ENCODE peak calls at places on chromosome 1, in seven cellular contexts. One of them, this sample, is unnamed.

GRCh38 chr1:172498858-172499257 is 34.1 kb upstream of the SUCO start:
- DNase-seq in stimulated activated effector memory CD8-positive, alpha-beta T cell treated with anti-CD3 and anti-CD28 coated beads, Interleukin-12 subunit alpha, Interleukin-12 subunit beta, amount 100 ng/mL, for 72 hours: no peak
- DNase-seq in stimulated activated CD4-positive, alpha-beta T cell treated with anti-CD3 and anti-CD28 coated beads, Interleukin-12 subunit alpha, Interleukin-12 subunit beta, amount 100 ng/mL, for 4 hours: no peak
- DNase-seq in CD14-positive monocyte: no peak
- DNase-seq in PC-9: peak; percentile 20
- DNase-seq in activated CD8-positive, alpha-beta T cell treated with anti-CD3 and anti-CD28 coated beads for 36 hours: no peak
- DNase-seq in NCI-H1436: no peak
- DNase-seq in this sample: no peak

GRCh38 chr1:226674892-226675719 is 64.0 kb downstream of the ITPKB start:
- DNase-seq in activated CD8-positive, alpha-beta T cell treated with anti-CD3 and anti-CD28 coated beads for 36 hours: peak; percentile 91
- DNase-seq in CD14-positive monocyte: peak; percentile 92
- DNase-seq in stimulated activated CD4-positive, alpha-beta T cell treated with anti-CD3 and anti-CD28 coated beads, Interleukin-12 subunit alpha, Interleukin-12 subunit beta, amount 100 ng/mL, for 4 hours: no peak
- DNase-seq in NCI-H1436: peak; percentile 29
- DNase-seq in stimulated activated effector memory CD8-positive, alpha-beta T cell treated with anti-CD3 and anti-CD28 coated beads, Interleukin-12 subunit alpha, Interleukin-12 subunit beta, amount 100 ng/mL, for 72 hours: no peak
- DNase-seq in PC-9: no peak
- DNase-seq in this sample: peak; percentile 52

GRCh38 chr1:224733021-224733911 is 117.1 kb downstream of the CNIH3 start:
- DNase-seq in stimulated activated effector memory CD8-positive, alpha-beta T cell treated with anti-CD3 and anti-CD28 coated beads, Interleukin-12 subunit alpha, Interleukin-12 subunit beta, amount 100 ng/mL, for 72 hours: no peak
- DNase-seq in CD14-positive monocyte: no peak
- DNase-seq in PC-9: peak; percentile 73
- DNase-seq in stimulated activated CD4-positive, alpha-beta T cell treated with anti-CD3 and anti-CD28 coated beads, Interleukin-12 subunit alpha, Interleukin-12 subunit beta, amount 100 ng/mL, for 4 hours: no peak
- DNase-seq in activated CD8-positive, alpha-beta T cell treated with anti-CD3 and anti-CD28 coated beads for 36 hours: no peak
- DNase-seq in NCI-H1436: peak; percentile 72
- DNase-seq in this sample: no peak

GRCh38 chr1:22018583-22019559 is 17.4 kb downstream of the CELA3A start:
- DNase-seq in stimulated activated CD4-positive, alpha-beta T cell treated with anti-CD3 and anti-CD28 coated beads, Interleukin-12 subunit alpha, Interleukin-12 subunit beta, amount 100 ng/mL, for 4 hours: peak; percentile 46
- DNase-seq in stimulated activated effector memory CD8-positive, alpha-beta T cell treated with anti-CD3 and anti-CD28 coated beads, Interleukin-12 subunit alpha, Interleukin-12 subunit beta, amount 100 ng/mL, for 72 hours: peak; percentile 36
- DNase-seq in activated CD8-positive, alpha-beta T cell treated with anti-CD3 and anti-CD28 coated beads for 36 hours: peak; percentile 87
- DNase-seq in CD14-positive monocyte: peak; percentile 96
- DNase-seq in NCI-H1436: no peak
- DNase-seq in PC-9: peak; percentile 75
- DNase-seq in this sample: peak; percentile 48

GRCh38 chr1:16430598-16430997 is 6.6 kb downstream of the SPATA21 start:
- DNase-seq in CD14-positive monocyte: no peak
- DNase-seq in PC-9: no peak
- DNase-seq in activated CD8-positive, alpha-beta T cell treated with anti-CD3 and anti-CD28 coated beads for 36 hours: no peak
- DNase-seq in NCI-H1436: no peak
- DNase-seq in stimulated activated CD4-positive, alpha-beta T cell treated with anti-CD3 and anti-CD28 coated beads, Interleukin-12 subunit alpha, Interleukin-12 subunit beta, amount 100 ng/mL, for 4 hours: no peak
- DNase-seq in stimulated activated effector memory CD8-positive, alpha-beta T cell treated with anti-CD3 and anti-CD28 coated beads, Interleukin-12 subunit alpha, Interleukin-12 subunit beta, amount 100 ng/mL, for 72 hours: no peak
- DNase-seq in this sample: no peak

GRCh38 chr1:94014635-94015488 is 105.6 kb upstream of the GCLM start:
- DNase-seq in stimulated activated effector memory CD8-positive, alpha-beta T cell treated with anti-CD3 and anti-CD28 coated beads, Interleukin-12 subunit alpha, Interleukin-12 subunit beta, amount 100 ng/mL, for 72 hours: no peak
- DNase-seq in PC-9: no peak
- DNase-seq in CD14-positive monocyte: no peak
- DNase-seq in activated CD8-positive, alpha-beta T cell treated with anti-CD3 and anti-CD28 coated beads for 36 hours: no peak
- DNase-seq in NCI-H1436: no peak
- DNase-seq in stimulated activated CD4-positive, alpha-beta T cell treated with anti-CD3 and anti-CD28 coated beads, Interleukin-12 subunit alpha, Interleukin-12 subunit beta, amount 100 ng/mL, for 4 hours: no peak
- DNase-seq in this sample: no peak

GRCh38 chr1:226871636-226872327 is 1.4 kb downstream of the PSEN2 start:
- DNase-seq in stimulated activated CD4-positive, alpha-beta T cell treated with anti-CD3 and anti-CD28 coated beads, Interleukin-12 subunit alpha, Interleukin-12 subunit beta, amount 100 ng/mL, for 4 hours: no peak
- DNase-seq in activated CD8-positive, alpha-beta T cell treated with anti-CD3 and anti-CD28 coated beads for 36 hours: no peak
- DNase-seq in stimulated activated effector memory CD8-positive, alpha-beta T cell treated with anti-CD3 and anti-CD28 coated beads, Interleukin-12 subunit alpha, Interleukin-12 subunit beta, amount 100 ng/mL, for 72 hours: no peak
- DNase-seq in PC-9: no peak
- DNase-seq in NCI-H1436: no peak
- DNase-seq in CD14-positive monocyte: peak; percentile 32
- DNase-seq in this sample: no peak

GRCh38 chr1:214824758-214825157 is 221.8 kb downstream of the CENPF start:
- DNase-seq in activated CD8-positive, alpha-beta T cell treated with anti-CD3 and anti-CD28 coated beads for 36 hours: no peak
- DNase-seq in stimulated activated effector memory CD8-positive, alpha-beta T cell treated with anti-CD3 and anti-CD28 coated beads, Interleukin-12 subunit alpha, Interleukin-12 subunit beta, amount 100 ng/mL, for 72 hours: no peak
- DNase-seq in PC-9: no peak
- DNase-seq in NCI-H1436: no peak
- DNase-seq in CD14-positive monocyte: no peak
- DNase-seq in stimulated activated CD4-positive, alpha-beta T cell treated with anti-CD3 and anti-CD28 coated beads, Interleukin-12 subunit alpha, Interleukin-12 subunit beta, amount 100 ng/mL, for 4 hours: no peak
- DNase-seq in this sample: no peak

GRCh38 chr1:66383602-66384001 is 150.4 kb upstream of the SGIP1 start:
- DNase-seq in activated CD8-positive, alpha-beta T cell treated with anti-CD3 and anti-CD28 coated beads for 36 hours: no peak
- DNase-seq in stimulated activated effector memory CD8-positive, alpha-beta T cell treated with anti-CD3 and anti-CD28 coated beads, Interleukin-12 subunit alpha, Interleukin-12 subunit beta, amount 100 ng/mL, for 72 hours: no peak
- DNase-seq in stimulated activated CD4-positive, alpha-beta T cell treated with anti-CD3 and anti-CD28 coated beads, Interleukin-12 subunit alpha, Interleukin-12 subunit beta, amount 100 ng/mL, for 4 hours: no peak
- DNase-seq in PC-9: no peak
- DNase-seq in CD14-positive monocyte: no peak
- DNase-seq in NCI-H1436: no peak
- DNase-seq in this sample: no peak

GRCh38 chr1:210218047-210218446 is 14.5 kb upstream of the SERTAD4 start:
- DNase-seq in stimulated activated CD4-positive, alpha-beta T cell treated with anti-CD3 and anti-CD28 coated beads, Interleukin-12 subunit alpha, Interleukin-12 subunit beta, amount 100 ng/mL, for 4 hours: no peak
- DNase-seq in stimulated activated effector memory CD8-positive, alpha-beta T cell treated with anti-CD3 and anti-CD28 coated beads, Interleukin-12 subunit alpha, Interleukin-12 subunit beta, amount 100 ng/mL, for 72 hours: no peak
- DNase-seq in CD14-positive monocyte: no peak
- DNase-seq in activated CD8-positive, alpha-beta T cell treated with anti-CD3 and anti-CD28 coated beads for 36 hours: no peak
- DNase-seq in NCI-H1436: no peak
- DNase-seq in PC-9: no peak
- DNase-seq in this sample: no peak

GRCh38 chr1:112807117-112807516 is 92.0 kb upstream of the PPM1J start:
- DNase-seq in CD14-positive monocyte: no peak
- DNase-seq in NCI-H1436: no peak
- DNase-seq in activated CD8-positive, alpha-beta T cell treated with anti-CD3 and anti-CD28 coated beads for 36 hours: no peak
- DNase-seq in PC-9: peak; percentile 69
- DNase-seq in stimulated activated CD4-positive, alpha-beta T cell treated with anti-CD3 and anti-CD28 coated beads, Interleukin-12 subunit alpha, Interleukin-12 subunit beta, amount 100 ng/mL, for 4 hours: no peak
- DNase-seq in stimulated activated effector memory CD8-positive, alpha-beta T cell treated with anti-CD3 and anti-CD28 coated beads, Interleukin-12 subunit alpha, Interleukin-12 subunit beta, amount 100 ng/mL, for 72 hours: no peak
- DNase-seq in this sample: no peak

GRCh38 chr1:44068442-44068861 is 37.2 kb upstream of the SLC6A9 start:
- DNase-seq in PC-9: no peak
- DNase-seq in stimulated activated CD4-positive, alpha-beta T cell treated with anti-CD3 and anti-CD28 coated beads, Interleukin-12 subunit alpha, Interleukin-12 subunit beta, amount 100 ng/mL, for 4 hours: no peak
- DNase-seq in activated CD8-positive, alpha-beta T cell treated with anti-CD3 and anti-CD28 coated beads for 36 hours: no peak
- DNase-seq in stimulated activated effector memory CD8-positive, alpha-beta T cell treated with anti-CD3 and anti-CD28 coated beads, Interleukin-12 subunit alpha, Interleukin-12 subunit beta, amount 100 ng/mL, for 72 hours: no peak
- DNase-seq in CD14-positive monocyte: no peak
- DNase-seq in NCI-H1436: no peak
- DNase-seq in this sample: no peak

GRCh38 chr1:42739753-42740700 is at the start of gene CLDN19:
- DNase-seq in NCI-H1436: no peak
- DNase-seq in activated CD8-positive, alpha-beta T cell treated with anti-CD3 and anti-CD28 coated beads for 36 hours: no peak
- DNase-seq in stimulated activated effector memory CD8-positive, alpha-beta T cell treated with anti-CD3 and anti-CD28 coated beads, Interleukin-12 subunit alpha, Interleukin-12 subunit beta, amount 100 ng/mL, for 72 hours: no peak
- DNase-seq in CD14-positive monocyte: no peak
- DNase-seq in stimulated activated CD4-positive, alpha-beta T cell treated with anti-CD3 and anti-CD28 coated beads, Interleukin-12 subunit alpha, Interleukin-12 subunit beta, amount 100 ng/mL, for 4 hours: no peak
- DNase-seq in PC-9: no peak
- DNase-seq in this sample: no peak

GRCh38 chr1:15885269-15885668 is 37.8 kb downstream of the SPEN start:
- DNase-seq in NCI-H1436: no peak
- DNase-seq in stimulated activated CD4-positive, alpha-beta T cell treated with anti-CD3 and anti-CD28 coated beads, Interleukin-12 subunit alpha, Interleukin-12 subunit beta, amount 100 ng/mL, for 4 hours: no peak
- DNase-seq in CD14-positive monocyte: no peak
- DNase-seq in activated CD8-positive, alpha-beta T cell treated with anti-CD3 and anti-CD28 coated beads for 36 hours: no peak
- DNase-seq in PC-9: no peak
- DNase-seq in stimulated activated effector memory CD8-positive, alpha-beta T cell treated with anti-CD3 and anti-CD28 coated beads, Interleukin-12 subunit alpha, Interleukin-12 subunit beta, amount 100 ng/mL, for 72 hours: no peak
- DNase-seq in this sample: no peak

GRCh38 chr1:204074274-204075115 is 1.6 kb downstream of the SOX13 start:
- DNase-seq in activated CD8-positive, alpha-beta T cell treated with anti-CD3 and anti-CD28 coated beads for 36 hours: peak; percentile 7
- DNase-seq in CD14-positive monocyte: no peak
- DNase-seq in stimulated activated CD4-positive, alpha-beta T cell treated with anti-CD3 and anti-CD28 coated beads, Interleukin-12 subunit alpha, Interleukin-12 subunit beta, amount 100 ng/mL, for 4 hours: no peak
- DNase-seq in stimulated activated effector memory CD8-positive, alpha-beta T cell treated with anti-CD3 and anti-CD28 coated beads, Interleukin-12 subunit alpha, Interleukin-12 subunit beta, amount 100 ng/mL, for 72 hours: no peak
- DNase-seq in PC-9: peak; percentile 47
- DNase-seq in NCI-H1436: peak; percentile 32
- DNase-seq in this sample: no peak